ENCODE peak calls at places on chromosomes 12 and 14, in five cellular contexts. B is GM03348; R is PC-9; V is H9; G is activated CD4-positive, CD25-positive, alpha-beta regulatory T cell. M is an unnamed sample.

GRCh38 chr12:21551811-21552469 is 25.8 kb downstream of the SPX start:
- DNase-seq in B (no peak), R (no peak), V (no peak), G (no peak), M (no peak)

GRCh38 chr14:105477659-105478623 is 3.3 kb downstream of the CRIP2 start:
- DNase-seq in B (peak; percentile 37), R (no peak), V (no peak), G (peak; percentile 58), M (no peak)

GRCh38 chr14:100875126-100875525 is 28.4 kb downstream of the RTL1 start:
- DNase-seq in B (no peak), R (no peak), V (no peak), G (no peak), M (no peak)

GRCh38 chr12:105835505-105835904 is 303.2 kb downstream of the NUAK1 start:
- DNase-seq in B (no peak), R (no peak), V (no peak), G (no peak), M (no peak)

GRCh38 chr14:104530651-104531050 is 48.9 kb upstream of the C14orf180 start:
- DNase-seq in B (no peak), R (no peak), V (peak; percentile 13), G (no peak), M (no peak)

GRCh38 chr12:51269174-51270066 is 795 bp downstream of the SMAGP start:
- DNase-seq in B (peak; percentile 67), R (peak; percentile 67), V (peak; percentile 90), G (peak; percentile 18), M (peak; percentile 65)

GRCh38 chr12:1935700-1936378 is 17.4 kb upstream of the CACNA2D4 start:
- DNase-seq in B (no peak), R (no peak), V (peak; percentile 29), G (no peak), M (no peak)

GRCh38 chr12:12628013-12628412 is 16.3 kb downstream of the CREBL2 start:
- DNase-seq in B (peak; percentile 11), R (peak; percentile 59), V (no peak), G (no peak), M (no peak)

GRCh38 chr12:25971675-25972035 is 13.2 kb downstream of the RASSF8 start:
- DNase-seq in B (no peak), R (no peak), V (no peak), G (no peak), M (no peak)

GRCh38 chr14:90107789-90108188 is 46.0 kb downstream of the KCNK13 start:
- DNase-seq in B (no peak), R (no peak), V (no peak), G (no peak), M (no peak)

GRCh38 chr12:52216807-52217206 is 16.2 kb upstream of the KRT7 start:
- DNase-seq in B (no peak), R (peak; percentile 44), V (no peak), G (no peak), M (no peak)

GRCh38 chr14:59484611-59485174 is 376 bp downstream of the JKAMP start:
- DNase-seq in B (no peak), R (peak; percentile 36), V (no peak), G (no peak), M (no peak)

GRCh38 chr14:101599234-101599885 is 38.1 kb downstream of the DIO3 start:
- DNase-seq in B (no peak), R (no peak), V (no peak), G (no peak), M (no peak)

GRCh38 chr14:50383618-50384225 is 13.0 kb downstream of the CDKL1 start:
- DNase-seq in B (no peak), R (no peak), V (no peak), G (no peak), M (no peak)

GRCh38 chr12:34399631-34400422 is 377.5 kb downstream of the ALG10 start:
- DNase-seq in B (peak; percentile 4), R (no peak), V (peak; percentile 9), G (no peak), M (no peak)

GRCh38 chr14:91202234-91202974 is 42.1 kb downstream of the GPR68 start:
- DNase-seq in B (peak; percentile 77), R (no peak), V (no peak), G (no peak), M (no peak)

GRCh38 chr12:46233418-46233817 is 35.4 kb downstream of the SLC38A1 start:
- DNase-seq in B (no peak), R (no peak), V (no peak), G (no peak), M (no peak)

GRCh38 chr12:7638064-7638763 is 27.5 kb downstream of the APOBEC1 start:
- DNase-seq in B (no peak), R (no peak), V (peak; percentile 92), G (no peak), M (no peak)

GRCh38 chr12:82805812-82806497 is 119.2 kb downstream of the TMTC2 start:
- DNase-seq in B (peak; percentile 21), R (no peak), V (no peak), G (no peak), M (no peak)

M was measured in 8988T.